ENCODE peak calls at places on chromosomes 1 and 21, in eight cellular contexts. X, R, Z, Q, I, H, B and O are unnamed samples.
A peak's percentile ranks its signal among the peaks of the same experiment; 100 is the strongest.

GRCh38 chr1:51898090-51898734 is 19.7 kb upstream of the NRDC start:
- DNase-seq in Z (no peak), X (no peak), Q (no peak), B (no peak), I (no peak), R (no peak), H (no peak), O (no peak)

GRCh38 chr1:177898377-177898648 is 71.5 kb downstream of the SEC16B start:
- DNase-seq in X (no peak), R (no peak), B (no peak), I (no peak), Q (no peak), H (no peak), Z (no peak), O (no peak)

GRCh38 chr1:184661801-184662200 is 92.9 kb downstream of the EDEM3 start:
- DNase-seq in B (no peak), H (no peak), Q (no peak), I (no peak), X (no peak), R (peak; percentile 50), Z (no peak), O (no peak)

GRCh38 chr1:55362558-55362957 is 147.4 kb upstream of the USP24 start:
- DNase-seq in H (peak; percentile 57), B (no peak), I (no peak), X (no peak), Z (no peak), Q (no peak), R (no peak), O (peak; percentile 65)

GRCh38 chr1:28865997-28866650 is 48.2 kb upstream of the EPB41 start:
- DNase-seq in R (no peak), Z (no peak), I (no peak), H (no peak), B (no peak), Q (no peak), X (no peak), O (no peak)

GRCh38 chr1:93519196-93519825 is 71.4 kb downstream of the FNBP1L start:
- DNase-seq in R (no peak), Z (no peak), I (no peak), X (no peak), B (no peak), Q (no peak), H (no peak), O (no peak)

GRCh38 chr21:17003221-17003620 is 509.6 kb upstream of the CXADR start:
- DNase-seq in B (no peak), H (no peak), Q (no peak), R (no peak), X (no peak), I (no peak), Z (no peak), O (no peak)

GRCh38 chr1:230502306-230502705 is 76.2 kb upstream of the PGBD5 start:
- DNase-seq in Z (no peak), I (no peak), R (no peak), B (no peak), X (no peak), Q (no peak), H (no peak), O (no peak)

GRCh38 chr1:177945943-177946650 is 23.8 kb downstream of the SEC16B start:
- DNase-seq in H (peak; percentile 61), Z (no peak), I (no peak), B (peak; percentile 41), Q (peak; percentile 38), X (peak; percentile 82), R (peak; percentile 82), O (peak; percentile 75)

GRCh38 chr1:41627491-41628280 is 143.2 kb upstream of the EDN2 start:
- DNase-seq in X (no peak), Z (no peak), I (no peak), R (no peak), B (no peak), Q (no peak), H (no peak), O (no peak)

GRCh38 chr1:230706887-230707731 is 6.8 kb downstream of the AGT start:
- DNase-seq in Z (no peak), Q (no peak), B (no peak), X (no peak), H (no peak), I (no peak), R (no peak), O (no peak)

GRCh38 chr1:161791889-161792655 is 26.0 kb downstream of the ATF6 start:
- DNase-seq in Q (no peak), X (no peak), H (no peak), R (no peak), Z (no peak), B (no peak), I (no peak), O (no peak)

GRCh38 chr1:187326554-187326953 is 497.8 kb downstream of the PLA2G4A start:
- DNase-seq in Q (no peak), H (no peak), B (no peak), R (no peak), I (no peak), X (no peak), Z (no peak), O (no peak)

GRCh38 chr21:14913576-14914146 is 151.1 kb downstream of the NRIP1 start:
- DNase-seq in B (no peak), H (no peak), Z (no peak), R (no peak), X (no peak), Q (no peak), I (no peak), O (no peak)

DNA sequence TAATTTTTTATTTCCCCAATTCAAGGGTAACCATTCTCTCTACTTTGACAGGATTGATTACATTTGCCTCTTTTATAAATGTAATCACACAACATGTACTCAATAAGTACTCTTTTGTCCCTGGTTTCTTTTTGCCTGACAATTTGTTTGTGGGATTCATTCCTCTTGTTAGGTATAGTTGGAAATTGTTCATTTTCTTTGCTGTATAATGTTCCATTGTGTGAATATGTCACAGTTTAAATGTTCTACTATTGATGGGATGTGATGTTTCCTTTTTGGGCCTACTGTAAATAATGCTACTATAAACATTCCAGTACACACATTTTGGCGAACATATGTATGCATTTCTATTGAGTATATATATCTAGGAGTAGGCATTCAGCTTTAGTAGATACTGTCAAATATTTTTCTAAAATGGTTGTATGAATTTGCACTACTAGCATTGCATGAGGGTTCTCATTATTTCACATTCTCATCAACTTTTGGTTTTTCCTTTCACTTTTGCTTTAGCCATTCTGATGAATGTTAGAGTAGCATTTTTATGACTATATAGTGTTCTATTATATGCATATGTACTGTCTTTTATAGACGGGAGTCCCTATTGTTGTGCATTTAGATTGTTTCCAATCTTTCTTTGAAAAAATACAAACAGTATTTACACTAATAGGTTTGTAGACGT is 35.0 kb upstream of the PRKACB start:
- DNase-seq in Z (no peak), X (no peak), Q (no peak), R (no peak), I (no peak), H (no peak), B (no peak), O (no peak)
- H3K4me3 ChIP-seq in Z (no peak overlapping the region), X (no peak overlapping the region), Q (no peak overlapping the region), R (no peak overlapping the region), I (no peak overlapping the region), H (no peak overlapping the region), B (no peak overlapping the region), O (no peak overlapping the region)

DNA sequence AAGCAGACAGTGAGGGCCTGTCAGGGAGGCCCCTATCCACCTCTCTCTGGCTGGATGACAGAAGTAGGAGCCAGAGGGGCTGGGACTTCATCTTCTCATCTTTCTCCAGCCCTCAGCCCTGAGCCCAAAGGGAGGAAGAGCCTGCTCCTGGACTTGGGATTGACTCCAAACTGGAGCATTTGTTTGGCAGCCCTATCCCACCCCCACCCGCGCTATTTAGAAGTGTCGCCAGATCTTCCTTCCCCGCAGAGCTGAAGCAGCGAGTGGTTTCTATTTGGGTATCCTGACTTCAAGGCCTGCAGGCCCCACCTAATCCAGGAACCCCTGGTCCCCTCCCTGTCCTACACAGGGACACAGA is 9.6 kb downstream of the NES start:
- DNase-seq in Z (no peak), I (no peak), X (no peak), Q (no peak), H (peak; percentile 54), B (no peak), R (no peak), O (peak; percentile 50)
- H3K4me1 ChIP-seq in Z (no peaks in the 10 kb centered on the region), I (peaks cover 50% of the 10 kb centered on the region), X (no peaks in the 10 kb centered on the region), Q (peaks cover 100% of the 10 kb centered on the region), H (peaks cover 51% of the 10 kb centered on the region), B (peaks cover 38% of the 10 kb centered on the region), R (peaks cover 77% of the 10 kb centered on the region), O (peaks cover 85% of the 10 kb centered on the region)

DNA sequence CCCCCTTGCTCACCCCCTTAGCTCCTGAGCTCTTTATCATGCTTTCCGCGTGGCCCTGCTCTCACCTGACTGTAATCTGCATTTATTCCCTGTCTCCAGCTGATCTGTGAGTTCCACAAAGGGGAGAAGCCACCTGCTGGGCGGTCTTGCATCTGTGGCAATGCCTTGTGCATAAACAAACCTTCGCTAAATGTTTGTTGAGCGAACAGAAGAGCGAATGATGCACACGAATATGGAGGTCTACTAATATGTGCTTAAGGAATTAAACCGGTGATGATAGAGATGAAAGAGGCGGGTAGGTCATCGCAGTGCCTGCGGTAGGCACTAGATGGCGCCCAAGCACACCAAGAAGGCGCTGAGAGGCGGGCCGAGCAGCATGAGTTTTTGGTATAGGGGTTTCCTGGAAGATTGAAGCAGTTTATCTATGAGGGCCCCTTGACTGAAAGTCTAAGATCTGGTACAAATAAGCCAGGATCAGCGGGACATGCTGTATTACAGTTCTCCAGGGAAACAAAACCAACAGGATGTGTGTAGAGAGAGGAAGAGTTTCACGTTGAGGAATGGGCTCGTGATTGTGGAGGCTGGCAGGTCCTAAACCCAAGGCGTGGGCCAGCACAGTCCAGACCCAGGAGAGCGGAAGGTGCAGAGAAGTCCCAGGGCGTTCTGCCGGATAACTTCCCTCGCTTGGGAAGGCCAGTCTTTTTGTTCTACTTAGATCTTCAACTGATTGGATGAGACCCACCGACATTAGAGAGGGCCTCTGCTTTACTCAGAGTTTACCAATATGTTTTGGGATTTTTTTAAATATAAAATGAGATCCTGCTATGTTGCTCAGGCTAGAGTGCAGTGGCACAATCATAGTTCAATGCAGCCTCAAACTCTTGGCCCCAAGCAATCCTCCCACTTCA is 34.7 kb downstream of the TOMM20 start:
- DNase-seq in X (peak; percentile 86), I (peak; percentile 87), R (peak; percentile 83), Q (peak; percentile 80), Z (peak; percentile 87), H (peak; percentile 90), B (peak; percentile 87), O (peak; percentile 79)
- H3K27ac ChIP-seq in X (no peak overlapping the region), I (no peak overlapping the region), R (no peak overlapping the region), Q (peak overlapping the region; percentile 24), Z (no peak overlapping the region), H (no peak overlapping the region), B (no peak overlapping the region), O (no peak overlapping the region)

GRCh38 chr1:22111115-22111514 is 31.8 kb downstream of the WNT4 start:
- DNase-seq in Z (no peak), H (no peak), X (no peak), B (no peak), Q (no peak), I (no peak), R (no peak), O (no peak)

GRCh38 chr1:22105611-22106207 is 37.2 kb downstream of the WNT4 start:
- DNase-seq in R (peak; percentile 69), X (no peak), I (no peak), B (no peak), Z (no peak), H (peak; percentile 46), Q (no peak), O (peak; percentile 76)

GRCh38 chr1:22107126-22107525 is 35.8 kb downstream of the WNT4 start:
- DNase-seq in I (no peak), X (no peak), H (no peak), R (no peak), Z (no peak), Q (no peak), B (no peak), O (no peak)

GRCh38 chr1:22110016-22110415 is 32.9 kb downstream of the WNT4 start:
- DNase-seq in X (no peak), B (no peak), H (no peak), R (no peak), Q (no peak), Z (no peak), I (no peak), O (no peak)

GRCh38 chr1:22108343-22109135 is 34.4 kb downstream of the WNT4 start:
- DNase-seq in Q (no peak), Z (no peak), X (peak; percentile 83), H (peak; percentile 87), R (no peak), I (no peak), B (peak; percentile 47), O (no peak)
- H3K4me3 ChIP-seq in Q (no peak overlapping the region), Z (no peak overlapping the region), X (no peak overlapping the region), H (no peak overlapping the region), R (no peak overlapping the region), I (no peak overlapping the region), B (no peak overlapping the region), O (no peak overlapping the region)